ENCODE peak calls at places on chromosomes 7 and 10, in five cellular contexts. X is IMR-90, O is H1, A is neuronal stem cell, P is H9. K is an unnamed sample.

GRCh38 chr10:43982250-43982649 is 333.6 kb upstream of the ZNF32 start:
- DNase-seq in P (no peak), O (no peak), X (no peak), A (no peak), K (no peak)

GRCh38 chr10:117449636-117450035 is 74.4 kb upstream of the PDZD8 start:
- DNase-seq in O (no peak), P (no peak), X (no peak), A (no peak), K (no peak)

GRCh38 chr7:87220734-87221215 is 1.2 kb upstream of the TMEM243 start:
- DNase-seq in P (no peak), A (no peak), O (no peak), X (no peak), K (peak)

GRCh38 chr10:5903563-5903962 is 13.5 kb downstream of the FBH1 start:
- DNase-seq in X (no peak), A (no peak), O (no peak), P (no peak), K (no peak)

GRCh38 chr10:104123397-104123796 is 1.4 kb downstream of the SFR1 start:
- DNase-seq in X (peak), O (no peak), A (no peak), P (no peak), K (no peak)

GRCh38 chr10:93680414-93681047 is 21.9 kb downstream of the FRA10AC1 start:
- DNase-seq in O (no peak), P (no peak), A (peak), X (peak), K (peak)

GRCh38 chr7:120547605-120548004 is 274.6 kb downstream of the KCND2 start:
- DNase-seq in X (no peak), A (no peak), O (no peak), P (no peak), K (no peak)

GRCh38 chr10:84665883-84666463 is 337.6 kb downstream of the CCSER2 start:
- DNase-seq in O (peak), X (no peak), A (no peak), P (peak), K (peak)

GRCh38 chr7:40826419-40827216 is 691.8 kb downstream of the SUGCT start:
- DNase-seq in X (peak), O (no peak), A (peak), P (no peak), K (peak)

GRCh38 chr7:47724335-47724982 is 142.5 kb upstream of the TNS3 start:
- DNase-seq in A (no peak), O (peak), X (peak), P (peak), K (no peak)

GRCh38 chr7:48876087-48876486 is 48.3 kb upstream of the CDC14C start:
- DNase-seq in O (no peak), A (no peak), X (no peak), P (no peak), K (no peak)

GRCh38 chr7:126083014-126083413 is 1153.4 kb upstream of the POT1 start:
- DNase-seq in A (no peak), P (no peak), X (no peak), O (no peak), K (no peak)

GRCh38 chr7:40640566-40640965 is 505.8 kb downstream of the SUGCT start:
- DNase-seq in X (peak), A (no peak), P (no peak), O (no peak), K (no peak)

GRCh38 chr7:75017832-75018231 is 53.3 kb downstream of the CASTOR2 start:
- DNase-seq in P (no peak), A (no peak), O (no peak), X (no peak), K (no peak)

GRCh38 chr10:87927091-87927490 is 63.7 kb downstream of the PTEN start:
- DNase-seq in O (no peak), A (no peak), P (no peak), X (no peak), K (no peak)

GRCh38 chr7:108418941-108419340 is 37.3 kb downstream of the NRCAM start:
- DNase-seq in A (no peak), X (no peak), P (no peak), O (no peak), K (no peak)

GRCh38 chr10:28640551-28640950 is 36.8 kb upstream of the BAMBI start:
- DNase-seq in P (no peak), O (no peak), A (no peak), X (no peak), K (no peak)

GRCh38 chr10:93437000-93437945 is 44.9 kb downstream of the MYOF start:
- DNase-seq in O (no peak), P (peak), X (peak), A (no peak), K (peak)

GRCh38 chr7:9091282-9091681 is 657.9 kb downstream of the NXPH1 start:
- DNase-seq in P (no peak), A (no peak), X (no peak), O (no peak), K (peak)

GRCh38 chr7:101870361-101871062 is 53.1 kb downstream of the CUX1 start:
- DNase-seq in P (peak), A (no peak), O (no peak), X (peak), K (peak)

GRCh38 chr7:41048771-41049170 is 654.1 kb downstream of the INHBA start:
- DNase-seq in X (no peak), O (no peak), A (no peak), P (no peak), K (no peak)

GRCh38 chr10:132944510-132944909 is 2.1 kb upstream of the CFAP46 start:
- DNase-seq in O (no peak), P (no peak), A (no peak), X (no peak), K (no peak)

GRCh38 chr10:129883637-129884389 is 80.3 kb downstream of the EBF3 start:
- DNase-seq in P (no peak), O (no peak), A (no peak), X (no peak), K (no peak)

GRCh38 chr10:17782921-17783665 is 26.1 kb upstream of the MRC1 start:
- DNase-seq in O (no peak), A (no peak), P (no peak), X (peak), K (peak)

GRCh38 chr7:360454-361100 is 70.6 kb downstream of the FOXL3 start:
- DNase-seq in X (no peak), A (no peak), O (no peak), P (no peak), K (no peak)

GRCh38 chr7:129969881-129970446 is 17.2 kb upstream of the UBE2H start:
- DNase-seq in P (no peak), O (peak), A (no peak), X (peak), K (peak)

GRCh38 chr10:24722131-24722675 is 1.5 kb downstream of the ARHGAP21 start:
- DNase-seq in A (no peak), X (peak), P (no peak), O (no peak), K (peak)

GRCh38 chr10:37752309-37752875 is 105.0 kb downstream of the ZNF248 start:
- DNase-seq in X (no peak), P (no peak), O (no peak), A (no peak), K (no peak)

GRCh38 chr10:78849115-78849514 is 219.7 kb upstream of the ZMIZ1 start:
- DNase-seq in X (no peak), A (no peak), P (no peak), O (no peak), K (no peak)

GRCh38 chr7:66505531-66506451 is 122.9 kb upstream of the KCTD7 start:
- DNase-seq in X (no peak), A (no peak), O (no peak), P (no peak), K (no peak)

GRCh38 chr10:116913681-116914080 is 64.4 kb downstream of the ENO4 start:
- DNase-seq in A (no peak), O (no peak), P (no peak), X (no peak), K (no peak)

DNA sequence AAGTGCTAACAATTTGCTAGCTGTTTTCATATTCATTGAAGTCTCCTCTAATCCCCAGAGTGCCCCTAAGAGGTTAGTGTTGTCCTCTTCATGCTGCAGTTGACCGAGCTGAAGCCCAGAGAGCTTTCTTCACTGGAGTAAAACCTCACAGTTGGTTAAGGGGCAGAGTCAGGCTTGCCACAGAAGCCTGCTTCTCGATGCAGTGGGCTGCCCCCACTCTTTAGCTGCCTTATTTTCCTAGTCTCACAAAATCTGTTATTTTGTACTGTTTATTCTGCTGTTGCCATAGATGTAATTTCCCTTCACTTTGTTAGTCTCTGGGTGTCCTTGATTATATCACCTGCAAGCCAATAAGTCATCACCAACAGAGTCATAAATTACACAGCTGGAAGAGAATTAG is 56.3 kb upstream of the ZPBP start:
- DNase-seq in O (no peak), P (no peak), A (no peak), X (no peak), K (no peak)
- H3K4me2 ChIP-seq in O (no peak), P (no peak), A (no peak), X (no peak), K (no peak)

DNA sequence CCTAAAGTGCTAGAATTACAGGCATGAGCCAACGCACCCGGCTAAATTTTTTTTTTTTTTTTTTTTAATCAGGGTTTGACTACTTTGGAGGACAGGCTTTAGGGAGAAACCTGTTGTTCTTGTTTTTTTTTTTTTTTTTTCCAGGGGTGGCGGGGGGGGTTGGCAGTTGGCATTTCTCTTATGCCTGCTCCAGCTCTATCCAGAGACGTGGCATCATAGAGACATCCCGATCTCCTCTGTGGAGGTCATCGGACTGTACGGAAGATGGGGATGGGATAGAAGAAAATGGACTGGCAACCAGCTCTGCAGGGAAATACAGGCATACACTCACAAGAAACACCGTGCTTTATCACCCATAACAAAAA is 130.8 kb downstream of the PRPF18 start:
- DNase-seq in A (no peak), X (no peak), O (no peak), P (no peak), K (no peak)
- H2AFZ ChIP-seq in A (no peak), X (no peak), O (no peak), P (no peak), K (no peak)

GRCh38 chr7:5610500-5611186 is 170.8 kb downstream of the RNF216 start:
- DNase-seq in P (no peak), A (no peak), O (no peak), X (no peak), K (no peak)
- H2BK120ac ChIP-seq in P (no peak), A (no peak), O (no peak), X (no peak), K (no peak)

DNA sequence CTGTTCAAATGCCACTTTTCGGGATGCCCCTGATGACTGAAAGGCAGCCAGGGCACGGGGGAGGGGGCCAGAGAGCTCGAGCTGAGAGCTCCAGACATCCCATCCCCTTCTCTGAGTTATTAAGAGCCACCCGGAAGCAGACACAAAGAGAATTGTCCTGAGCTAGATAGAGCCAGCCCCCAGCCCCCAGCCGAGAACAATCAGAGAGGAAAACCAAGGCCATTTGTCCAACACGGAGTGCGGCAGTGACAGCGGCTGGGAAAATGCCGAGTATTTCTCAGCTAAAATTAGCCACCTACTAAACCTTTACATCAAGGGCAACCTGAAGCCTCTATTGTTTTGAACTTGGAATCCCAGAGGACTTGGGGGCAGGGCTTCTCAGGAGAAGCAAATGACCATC is 51.0 kb downstream of the UNC5B start:
- DNase-seq in O (no peak), P (no peak), A (no peak), X (no peak), K (no peak)
- H3K4me2 ChIP-seq in O (peak), P (no peak), A (no peak), X (no peak), K (peak)

GRCh38 chr7:45990276-45990675 is 69.2 kb upstream of the IGFBP3 start:
- DNase-seq in A (no peak), O (no peak), X (no peak), P (no peak), K (peak)
- H2AFZ ChIP-seq in A (no peak), O (peak), X (no peak), P (no peak), K (no peak)

GRCh38 chr10:119496282-119496681 is 46.2 kb downstream of the RGS10 start:
- DNase-seq in P (no peak), O (no peak), X (no peak), A (no peak), K (peak)

GRCh38 chr10:119493155-119493554 is 49.4 kb downstream of the RGS10 start:
- DNase-seq in A (no peak), O (no peak), P (no peak), X (no peak), K (no peak)

GRCh38 chr10:119495061-119495505 is 47.4 kb downstream of the RGS10 start:
- DNase-seq in X (peak), O (no peak), A (no peak), P (no peak), K (no peak)

GRCh38 chr10:119495545-119495944 is 47.0 kb downstream of the RGS10 start:
- DNase-seq in P (no peak), O (no peak), A (no peak), X (no peak), K (no peak)

DNA sequence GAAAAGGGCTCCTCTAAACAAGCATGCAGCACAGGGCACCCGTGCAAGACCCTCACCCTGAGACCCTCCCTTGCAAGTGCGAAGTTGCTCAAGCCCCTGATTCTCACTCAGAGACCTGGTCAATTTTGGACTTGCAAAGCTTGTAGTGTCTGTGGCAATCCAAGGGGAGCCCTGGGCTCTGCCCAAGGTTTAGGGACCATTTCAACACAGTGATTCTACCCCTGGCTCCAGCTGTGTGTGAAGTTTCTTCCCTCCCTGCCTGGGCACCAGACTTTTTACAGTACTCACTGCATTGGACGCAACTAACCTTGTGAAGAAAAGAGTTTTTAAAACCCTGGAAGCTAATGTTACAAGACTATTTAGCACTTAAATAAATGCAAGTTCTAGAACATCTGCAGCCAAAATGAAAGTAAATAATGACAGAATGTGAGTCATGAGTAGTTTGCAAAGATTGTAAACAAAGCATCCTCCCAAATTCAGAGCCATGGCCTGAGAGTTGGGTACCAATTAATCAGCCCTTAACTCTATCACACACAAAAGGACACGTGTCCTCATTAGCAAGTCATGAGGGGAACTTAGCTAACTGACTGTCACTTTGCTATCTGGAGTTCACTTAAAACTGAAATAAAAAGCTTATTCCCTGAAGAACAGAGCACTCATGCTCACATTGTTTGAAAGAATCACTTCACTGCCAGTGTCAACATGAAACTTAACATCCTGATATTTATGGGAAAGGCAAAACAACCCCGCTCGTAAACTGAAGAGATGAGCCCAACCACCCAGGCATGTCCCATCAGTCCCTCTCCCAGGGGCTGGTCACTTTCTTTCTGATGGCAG is 48.1 kb downstream of the RGS10 start:
- DNase-seq in X (peak), A (no peak), P (no peak), O (no peak), K (no peak)
- H2BK120ac ChIP-seq in X (peak), A (no peak), P (no peak), O (no peak), K (no peak)